ENCODE peak calls at places on chromosomes 2 and 18, in nine cellular contexts. K is effector memory CD4-positive, alpha-beta T cell; X is DMS79 treated with DMSO at 0.1 percent for 48 hours; F is astrocyte of the spinal cord; V is NCI-H187 treated with DMSO at 0.1 percent for 48 hours; Y is globus pallidus; T is astrocyte of the hippocampus; C is WERI-Rb-1; J is Daoy. D is an unnamed sample.

GRCh38 chr2:171434671-171434980 is 600 bp downstream of the DCAF17 start:
- DNase-seq in Y (peak; percentile 57), X (peak; percentile 59), V (no peak), T (no peak), J (no peak), C (no peak), F (no peak), K (no peak), D (no peak)

GRCh38 chr2:160433466-160434172 is 60.0 kb downstream of the RBMS1 start:
- DNase-seq in J (no peak), F (no peak), X (no peak), C (no peak), K (no peak), T (no peak), V (no peak), Y (no peak), D (no peak)

GRCh38 chr2:108866041-108866440 is 79.5 kb downstream of the CCDC138 start:
- DNase-seq in K (no peak), X (no peak), V (no peak), F (no peak), Y (no peak), C (no peak), J (no peak), T (no peak), D (no peak)

GRCh38 chr2:12928706-12929291 is 212.1 kb downstream of the TRIB2 start:
- DNase-seq in X (no peak), F (peak; percentile 44), J (no peak), Y (no peak), T (no peak), C (no peak), V (no peak), K (no peak), D (peak; percentile 8)

GRCh38 chr2:72271766-72272615 is 124.3 kb upstream of the CYP26B1 start:
- DNase-seq in X (peak; percentile 28), Y (no peak), T (peak; percentile 41), K (no peak), C (peak; percentile 11), J (no peak), F (no peak), V (no peak), D (peak; percentile 8)

GRCh38 chr2:2324119-2324518 is 7.0 kb downstream of the MYT1L start:
- DNase-seq in V (no peak), X (peak; percentile 93), J (no peak), C (no peak), T (no peak), Y (no peak), K (no peak), F (no peak), D (no peak)

GRCh38 chr18:51064256-51064655 is 34.2 kb downstream of the SMAD4 start:
- DNase-seq in Y (no peak), C (no peak), X (no peak), K (no peak), V (no peak), T (no peak), F (no peak), J (no peak), D (no peak)

GRCh38 chr2:109487237-109487869 is 126.4 kb downstream of the SEPTIN10 start:
- DNase-seq in Y (no peak), V (no peak), J (peak; percentile 87), F (peak; percentile 83), X (no peak), T (peak; percentile 95), K (no peak), C (no peak), D (no peak)

GRCh38 chr18:57837917-57838548 is 34.9 kb upstream of the ATP8B1 start:
- DNase-seq in C (no peak), V (no peak), J (no peak), T (no peak), F (peak; percentile 8), X (no peak), K (no peak), Y (no peak), D (peak; percentile 42)

GRCh38 chr2:205681836-205682238 is 464 bp upstream of the NRP2 start:
- DNase-seq in V (no peak), T (peak; percentile 71), X (peak; percentile 44), C (peak; percentile 36), F (no peak), K (no peak), J (no peak), Y (no peak), D (no peak)

GRCh38 chr18:11121426-11121825 is 27.9 kb downstream of the PIEZO2 start:
- DNase-seq in J (no peak), V (no peak), C (no peak), F (no peak), X (no peak), Y (no peak), T (no peak), K (no peak), D (no peak)

GRCh38 chr18:39737869-39738268 is 2172.3 kb upstream of the CELF4 start:
- DNase-seq in C (no peak), K (no peak), Y (no peak), X (no peak), F (no peak), J (no peak), V (no peak), T (no peak), D (no peak)